ENCODE peak calls at places on chromosomes 3 and 15, in six cellular contexts. One of them, this sample, is unnamed.

GRCh38 chr15:22786868-22787698 is 639 bp downstream of the NIPA1 start:
- DNase-seq in HCT116: no peak
- DNase-seq in SK-N-SH: peak
- DNase-seq in K562: peak
- DNase-seq in GM12878: no peak
- DNase-seq in H1: peak
- DNase-seq in this sample: peak

GRCh38 chr3:8329598-8329997 is 172.0 kb upstream of the LMCD1 start:
- DNase-seq in HCT116: no peak
- DNase-seq in SK-N-SH: no peak
- DNase-seq in K562: no peak
- DNase-seq in GM12878: no peak
- DNase-seq in H1: no peak
- DNase-seq in this sample: no peak

GRCh38 chr15:34853001-34853758 is 57.8 kb upstream of the ACTC1 start:
- DNase-seq in HCT116: no peak
- DNase-seq in SK-N-SH: no peak
- DNase-seq in K562: no peak
- DNase-seq in GM12878: no peak
- DNase-seq in H1: no peak
- DNase-seq in this sample: no peak

GRCh38 chr3:17235311-17235710 is 350.6 kb downstream of the PLCL2 start:
- DNase-seq in HCT116: no peak
- DNase-seq in SK-N-SH: no peak
- DNase-seq in K562: no peak
- DNase-seq in GM12878: no peak
- DNase-seq in H1: no peak
- DNase-seq in this sample: no peak

GRCh38 chr15:96072821-96073220 is 257.7 kb upstream of the NR2F2 start:
- DNase-seq in HCT116: no peak
- DNase-seq in SK-N-SH: no peak
- DNase-seq in K562: no peak
- DNase-seq in GM12878: no peak
- DNase-seq in H1: no peak
- DNase-seq in this sample: peak

GRCh38 chr3:8619548-8619947 is 25.1 kb downstream of the SSUH2 start:
- DNase-seq in HCT116: no peak
- DNase-seq in SK-N-SH: no peak
- DNase-seq in K562: no peak
- DNase-seq in GM12878: no peak
- DNase-seq in H1: no peak
- DNase-seq in this sample: peak

GRCh38 chr3:5187920-5188418 is 462 bp downstream of the EDEM1 start:
- DNase-seq in HCT116: no peak
- DNase-seq in SK-N-SH: peak
- DNase-seq in K562: peak
- DNase-seq in GM12878: no peak
- DNase-seq in H1: peak
- DNase-seq in this sample: peak

GRCh38 chr3:138460536-138461205 is 26.3 kb downstream of the ESYT3 start:
- DNase-seq in HCT116: no peak
- DNase-seq in SK-N-SH: no peak
- DNase-seq in K562: no peak
- DNase-seq in GM12878: no peak
- DNase-seq in H1: peak
- DNase-seq in this sample: no peak

GRCh38 chr3:60992395-60992794 is 258.9 kb downstream of the FHIT start:
- DNase-seq in HCT116: no peak
- DNase-seq in SK-N-SH: no peak
- DNase-seq in K562: no peak
- DNase-seq in GM12878: no peak
- DNase-seq in H1: no peak
- DNase-seq in this sample: no peak

GRCh38 chr3:116154389-116154788 is 290.9 kb downstream of the LSAMP start:
- DNase-seq in HCT116: no peak
- DNase-seq in SK-N-SH: no peak
- DNase-seq in K562: no peak
- DNase-seq in GM12878: no peak
- DNase-seq in H1: no peak
- DNase-seq in this sample: no peak

GRCh38 chr15:59636184-59636583 is 21.1 kb downstream of the GTF2A2 start:
- DNase-seq in HCT116: no peak
- DNase-seq in SK-N-SH: no peak
- DNase-seq in K562: no peak
- DNase-seq in GM12878: no peak
- DNase-seq in H1: peak
- DNase-seq in this sample: no peak

GRCh38 chr15:71357357-71357756 is 242.1 kb downstream of the THSD4 start:
- DNase-seq in HCT116: no peak
- DNase-seq in SK-N-SH: peak
- DNase-seq in K562: no peak
- DNase-seq in GM12878: no peak
- DNase-seq in H1: no peak
- DNase-seq in this sample: no peak

GRCh38 chr3:17632401-17633100 is 109.9 kb downstream of the TBC1D5 start:
- DNase-seq in HCT116: peak
- DNase-seq in SK-N-SH: no peak
- DNase-seq in K562: peak
- DNase-seq in GM12878: no peak
- DNase-seq in H1: no peak
- DNase-seq in this sample: no peak

GRCh38 chr3:196009456-196009855 is 72.4 kb downstream of the TFRC start:
- DNase-seq in HCT116: no peak
- DNase-seq in SK-N-SH: no peak
- DNase-seq in K562: no peak
- DNase-seq in GM12878: no peak
- DNase-seq in H1: no peak
- DNase-seq in this sample: no peak

DNA sequence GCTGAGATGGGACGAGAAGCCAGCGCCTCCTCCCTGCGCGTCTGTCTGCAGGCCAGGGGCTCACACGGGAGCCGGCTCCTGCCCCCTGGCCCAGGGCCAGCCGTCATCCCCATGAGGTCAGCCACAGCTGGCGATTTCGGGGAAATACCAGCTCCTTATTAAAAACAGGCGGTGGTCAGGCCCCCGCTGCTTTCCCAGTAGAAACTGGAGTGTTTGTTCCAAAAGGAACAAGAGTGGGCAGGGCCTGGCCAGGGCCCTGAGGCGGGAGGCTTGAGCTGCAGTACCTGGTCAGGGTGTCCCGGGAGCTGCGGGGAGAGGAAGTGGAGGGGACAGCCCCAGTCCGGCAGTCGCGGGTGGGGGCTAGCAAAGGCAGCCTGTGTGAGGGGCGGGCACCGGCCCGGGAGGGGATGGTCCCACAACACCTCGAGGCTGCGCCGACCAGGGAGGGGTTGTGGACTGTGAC is 17.8 kb downstream of the MYL3 start:
- DNase-seq in HCT116: no peak
- DNase-seq in SK-N-SH: peak
- DNase-seq in K562: peak
- DNase-seq in GM12878: no peak
- DNase-seq in H1: no peak
- DNase-seq in this sample: peak
- TF ChIP-seq JUND in HCT116: no peak
- TF ChIP-seq JUND in SK-N-SH: no peak
- TF ChIP-seq JUND in K562: no peak
- TF ChIP-seq JUND in GM12878: no peak
- TF ChIP-seq JUND in H1: no peak
- TF ChIP-seq JUND in this sample: no peak

GRCh38 chr3:124609402-124609801 is 120.8 kb upstream of the UMPS start:
- DNase-seq in HCT116: no peak
- DNase-seq in SK-N-SH: no peak
- DNase-seq in K562: no peak
- DNase-seq in GM12878: no peak
- DNase-seq in H1: no peak
- DNase-seq in this sample: no peak

GRCh38 chr3:124610130-124610529 is 120.1 kb upstream of the UMPS start:
- DNase-seq in HCT116: no peak
- DNase-seq in SK-N-SH: no peak
- DNase-seq in K562: no peak
- DNase-seq in GM12878: no peak
- DNase-seq in H1: no peak
- DNase-seq in this sample: no peak

GRCh38 chr3:124606180-124606579 is 124.1 kb upstream of the UMPS start:
- DNase-seq in HCT116: no peak
- DNase-seq in SK-N-SH: no peak
- DNase-seq in K562: no peak
- DNase-seq in GM12878: no peak
- DNase-seq in H1: no peak
- DNase-seq in this sample: no peak

GRCh38 chr3:124602986-124603627 is 127.1 kb upstream of the UMPS start:
- DNase-seq in HCT116: no peak
- DNase-seq in SK-N-SH: no peak
- DNase-seq in K562: no peak
- DNase-seq in GM12878: no peak
- DNase-seq in H1: no peak
- DNase-seq in this sample: no peak

GRCh38 chr3:124607163-124607562 is 123.1 kb upstream of the UMPS start:
- DNase-seq in HCT116: no peak
- DNase-seq in SK-N-SH: no peak
- DNase-seq in K562: no peak
- DNase-seq in GM12878: no peak
- DNase-seq in H1: no peak
- DNase-seq in this sample: peak
- TF ChIP-seq JUND in HCT116: no peak
- TF ChIP-seq JUND in SK-N-SH: no peak
- TF ChIP-seq JUND in K562: no peak
- TF ChIP-seq JUND in GM12878: no peak
- TF ChIP-seq JUND in H1: no peak
- TF ChIP-seq JUND in this sample: no peak

DNA sequence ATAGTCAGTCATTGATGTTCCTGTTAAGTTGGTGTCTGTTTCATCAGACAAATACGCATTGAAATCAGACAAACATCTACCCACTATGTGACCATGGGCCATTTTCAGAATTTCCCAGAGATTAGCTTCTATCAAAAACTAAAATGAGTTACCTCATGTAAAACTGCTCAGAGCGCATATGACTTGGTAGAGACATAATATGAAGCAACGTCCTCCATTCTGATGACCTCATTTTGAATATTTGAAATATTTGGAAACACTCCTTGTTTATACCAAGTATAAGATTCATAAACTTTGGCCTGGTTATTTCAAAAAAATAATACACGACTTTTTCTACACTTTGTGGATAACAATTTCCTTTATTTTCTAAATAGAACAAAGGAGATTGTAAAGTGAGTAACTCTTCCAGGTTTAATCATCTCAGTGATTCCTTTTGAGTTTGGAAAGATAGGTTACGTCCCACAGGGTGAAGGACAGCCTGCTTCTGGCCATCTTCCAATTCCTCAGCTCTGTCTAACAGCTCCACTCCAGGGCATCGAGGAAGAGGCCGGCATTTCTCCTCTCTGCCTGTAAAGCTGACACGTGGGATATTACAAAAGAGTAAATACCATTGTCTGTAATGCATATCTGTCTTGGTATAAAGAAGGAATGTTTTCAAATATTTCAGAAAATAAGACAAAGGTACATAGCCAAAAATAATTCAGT is 122.6 kb downstream of the CADM2 start:
- DNase-seq in HCT116: no peak
- DNase-seq in SK-N-SH: no peak
- DNase-seq in K562: no peak
- DNase-seq in GM12878: no peak
- DNase-seq in H1: no peak
- DNase-seq in this sample: peak
- TF ChIP-seq JUND in HCT116: no peak
- TF ChIP-seq JUND in SK-N-SH: no peak
- TF ChIP-seq JUND in K562: no peak
- TF ChIP-seq JUND in GM12878: no peak
- TF ChIP-seq JUND in H1: no peak
- TF ChIP-seq JUND in this sample: no peak

GRCh38 chr15:67249830-67250229 is 4.6 kb downstream of the AAGAB start:
- DNase-seq in HCT116: no peak
- DNase-seq in SK-N-SH: no peak
- DNase-seq in K562: no peak
- DNase-seq in GM12878: no peak
- DNase-seq in H1: no peak
- DNase-seq in this sample: no peak

GRCh38 chr15:67251318-67251717 is 3.1 kb downstream of the AAGAB start:
- DNase-seq in HCT116: no peak
- DNase-seq in SK-N-SH: no peak
- DNase-seq in K562: no peak
- DNase-seq in GM12878: no peak
- DNase-seq in H1: no peak
- DNase-seq in this sample: no peak

GRCh38 chr15:67253103-67253502 is 1.4 kb downstream of the AAGAB start:
- DNase-seq in HCT116: no peak
- DNase-seq in SK-N-SH: no peak
- DNase-seq in K562: no peak
- DNase-seq in GM12878: no peak
- DNase-seq in H1: no peak
- DNase-seq in this sample: no peak

GRCh38 chr15:67244966-67245478 is 9.4 kb downstream of the AAGAB start:
- DNase-seq in HCT116: no peak
- DNase-seq in SK-N-SH: no peak
- DNase-seq in K562: no peak
- DNase-seq in GM12878: no peak
- DNase-seq in H1: no peak
- DNase-seq in this sample: no peak

GRCh38 chr15:67248106-67248505 is 6.4 kb downstream of the AAGAB start:
- DNase-seq in HCT116: no peak
- DNase-seq in SK-N-SH: no peak
- DNase-seq in K562: no peak
- DNase-seq in GM12878: no peak
- DNase-seq in H1: no peak
- DNase-seq in this sample: no peak
- TF ChIP-seq JUND in HCT116: no peak
- TF ChIP-seq JUND in SK-N-SH: no peak
- TF ChIP-seq JUND in K562: no peak
- TF ChIP-seq JUND in GM12878: no peak
- TF ChIP-seq JUND in H1: no peak
- TF ChIP-seq JUND in this sample: no peak

DNA sequence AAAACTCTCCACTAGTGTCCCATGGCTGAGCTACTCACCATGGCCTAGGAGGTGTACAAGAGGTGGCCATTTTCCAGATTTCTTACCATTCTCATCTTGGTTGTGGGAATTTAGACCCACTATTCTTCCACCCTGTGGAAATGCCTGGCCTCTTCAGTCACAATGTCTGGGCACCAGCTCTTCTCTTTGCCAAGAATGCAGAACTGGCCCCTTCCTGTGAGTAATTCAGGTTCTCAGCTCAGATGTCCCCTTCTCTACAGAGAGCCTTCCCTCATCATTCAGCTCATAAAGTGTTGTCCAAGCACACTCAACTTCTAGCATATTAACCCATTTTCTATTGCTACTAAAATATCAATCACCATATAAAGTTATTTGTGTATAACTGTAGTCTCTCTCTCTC is 575.5 kb upstream of the KCNMB2 start:
- DNase-seq in HCT116: no peak
- DNase-seq in SK-N-SH: no peak
- DNase-seq in K562: no peak
- DNase-seq in GM12878: no peak
- DNase-seq in H1: no peak
- DNase-seq in this sample: no peak
- TF ChIP-seq JUND in HCT116: no peak
- TF ChIP-seq JUND in SK-N-SH: no peak
- TF ChIP-seq JUND in K562: no peak
- TF ChIP-seq JUND in GM12878: no peak
- TF ChIP-seq JUND in H1: no peak
- TF ChIP-seq JUND in this sample: no peak

GRCh38 chr3:187986514-187986934 is 167.4 kb upstream of the LPP start:
- DNase-seq in HCT116: peak
- DNase-seq in SK-N-SH: no peak
- DNase-seq in K562: peak
- DNase-seq in GM12878: no peak
- DNase-seq in H1: no peak
- DNase-seq in this sample: no peak
- TF ChIP-seq JUND in HCT116: peak
- TF ChIP-seq JUND in SK-N-SH: peak
- TF ChIP-seq JUND in K562: peak
- TF ChIP-seq JUND in GM12878: no peak
- TF ChIP-seq JUND in H1: no peak
- TF ChIP-seq JUND in this sample: no peak

This sample was measured in T47D.